ENCODE peak calls at places on chromosomes 1 and 21, in nine cellular contexts. Q is GM12878; V is CD4-positive, alpha-beta memory T cell; G is upper lobe of right lung; Y is tibial nerve; J is left ventricle myocardium inferior; D is foreskin keratinocyte; W is Caco-2; A is lung. U is an unnamed sample. For H3K27me3 and H3K4me1, the result is how much of the 10 kb centered on the place peaks cover.

GRCh38 chr1:87869563-87869962 is 540.9 kb downstream of the LMO4 start:
- DNase-seq in A (no peak), Q (no peak), Y (no peak), D (peak), V (no peak), G (no peak), J (no peak), W (no peak), U (peak)

GRCh38 chr1:195516036-195516435 is 1092.2 kb downstream of the KCNT2 start:
- DNase-seq in G (no peak), W (no peak), Q (no peak), J (no peak), V (no peak), A (no peak), Y (no peak), D (peak), U (no peak)

GRCh38 chr1:112083487-112083886 is 94.0 kb upstream of the KCND3 start:
- DNase-seq in V (no peak), W (peak), D (peak), A (no peak), J (no peak), G (no peak), Y (no peak), Q (no peak), U (peak)

GRCh38 chr1:178294654-178295053 is 200.8 kb downstream of the RASAL2 start:
- DNase-seq in D (peak), V (no peak), J (no peak), G (no peak), Y (no peak), W (peak), A (no peak), Q (no peak), U (peak)

GRCh38 chr21:41621523-41621922 is 113.6 kb upstream of the TMPRSS2 start:
- DNase-seq in D (peak), W (no peak), J (no peak), A (no peak), V (no peak), Y (no peak), Q (no peak), G (no peak), U (no peak)

GRCh38 chr1:2003564-2004131 is at the start of gene CFAP74:
- DNase-seq in Y (no peak), D (no peak), W (peak), J (no peak), Q (no peak), V (no peak), A (peak), G (peak), U (no peak)

GRCh38 chr21:44929242-44929798 is 8.6 kb upstream of the ITGB2 start:
- DNase-seq in A (no peak), G (no peak), V (no peak), J (no peak), W (no peak), D (no peak), Q (no peak), Y (no peak), U (no peak)

GRCh38 chr21:43921979-43922945 is 57.2 kb downstream of the AGPAT3 start:
- DNase-seq in W (no peak), D (no peak), Q (peak), Y (no peak), J (peak), G (no peak), V (peak), A (no peak), U (no peak)

GRCh38 chr1:32893198-32894018 is 7.1 kb downstream of the HPCA start:
- DNase-seq in V (no peak), A (no peak), G (peak), W (peak), Q (no peak), D (no peak), J (peak), Y (no peak), U (no peak)

GRCh38 chr1:98176414-98176813 is 255.6 kb upstream of the DPYD start:
- DNase-seq in Y (no peak), D (no peak), G (no peak), W (no peak), Q (no peak), V (no peak), A (no peak), J (no peak), U (no peak)

GRCh38 chr21:45578811-45579381 is 36.7 kb upstream of the SLC19A1 start:
- DNase-seq in Q (no peak), Y (no peak), J (no peak), V (no peak), A (no peak), W (no peak), G (no peak), D (no peak), U (no peak)

GRCh38 chr1:161727343-161727924 is 6.1 kb downstream of the FCRLB start:
- DNase-seq in Y (no peak), D (no peak), A (no peak), Q (no peak), V (peak), G (no peak), W (no peak), J (no peak), U (peak)

GRCh38 chr1:92883297-92883696 is 51.5 kb downstream of the RPL5 start:
- DNase-seq in V (no peak), D (peak), W (no peak), Y (no peak), Q (no peak), A (no peak), J (no peak), G (no peak), U (no peak)

GRCh38 chr1:245735831-245736530 is 581.2 kb downstream of the KIF26B start:
- DNase-seq in J (no peak), Y (no peak), G (no peak), V (no peak), D (no peak), A (no peak), Q (no peak), W (no peak), U (peak)

GRCh38 chr1:8794605-8795004 is 22.8 kb downstream of the RERE start:
- DNase-seq in Q (no peak), J (no peak), Y (no peak), A (no peak), W (peak), G (no peak), D (no peak), V (no peak), U (no peak)

GRCh38 chr1:36446261-36446660 is 4.0 kb downstream of the OSCP1 start:
- DNase-seq in J (no peak), V (no peak), W (peak), A (no peak), Y (no peak), D (no peak), Q (no peak), G (no peak), U (no peak)

GRCh38 chr1:117582341-117582902 is 23.4 kb upstream of the TENT5C start:
- DNase-seq in A (no peak), J (no peak), D (no peak), Q (no peak), G (no peak), Y (no peak), W (no peak), V (no peak), U (no peak)

GRCh38 chr1:207997486-207998268 is 86.8 kb upstream of the CD34 start:
- DNase-seq in Q (no peak), D (peak), W (peak), G (peak), Y (peak), J (peak), V (peak), A (peak), U (peak)

GRCh38 chr1:983736-984475 is 2.0 kb upstream of the PERM1 start:
- DNase-seq in Q (no peak), Y (no peak), G (no peak), A (no peak), V (peak), W (peak), J (peak), D (no peak), U (no peak)

GRCh38 chr21:29271927-29272333 is 26.8 kb upstream of the BACH1 start:
- DNase-seq in Q (no peak), G (no peak), D (no peak), J (no peak), A (no peak), V (no peak), W (peak), Y (no peak), U (no peak)

GRCh38 chr1:221032616-221033342 is 153.5 kb downstream of the HLX start:
- DNase-seq in D (no peak), Y (no peak), V (no peak), J (no peak), G (no peak), A (no peak), Q (no peak), W (no peak), U (no peak)

DNA sequence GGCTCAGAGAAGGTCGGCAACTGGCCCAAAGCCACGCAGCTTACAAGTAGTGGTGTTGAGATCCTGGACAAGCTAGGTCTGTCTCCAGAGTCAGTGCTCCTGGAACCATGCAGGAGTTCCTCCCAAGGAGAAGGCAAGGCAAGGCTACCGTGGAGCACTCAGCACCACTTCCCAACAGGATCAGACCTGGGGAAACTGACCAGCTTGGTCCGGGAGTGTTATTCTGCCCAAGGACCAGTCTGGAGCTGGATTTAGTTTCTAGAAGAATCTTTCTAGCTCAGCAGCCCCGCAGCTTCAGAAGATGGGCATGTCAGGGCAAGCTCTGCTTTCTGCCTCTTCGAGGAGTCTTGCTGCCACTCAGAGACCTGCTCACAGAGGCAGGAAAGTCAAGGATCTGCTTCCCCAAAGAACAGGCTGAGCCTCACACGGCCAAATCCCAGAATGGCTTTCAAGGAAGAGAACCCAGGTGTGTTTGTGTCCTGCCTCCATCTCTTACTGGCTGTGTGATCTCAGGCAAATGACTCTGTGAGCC is 302.8 kb downstream of the MATN1 start:
- DNase-seq in Y (no peak), D (peak), J (no peak), Q (no peak), A (peak), W (no peak), G (peak), V (no peak), U (peak)
- H3K27me3 ChIP-seq in Y (under half), D (under half), J (half or more), Q (under half), A (under half), W (under half), G (under half), V (under half), U (under half)

DNA sequence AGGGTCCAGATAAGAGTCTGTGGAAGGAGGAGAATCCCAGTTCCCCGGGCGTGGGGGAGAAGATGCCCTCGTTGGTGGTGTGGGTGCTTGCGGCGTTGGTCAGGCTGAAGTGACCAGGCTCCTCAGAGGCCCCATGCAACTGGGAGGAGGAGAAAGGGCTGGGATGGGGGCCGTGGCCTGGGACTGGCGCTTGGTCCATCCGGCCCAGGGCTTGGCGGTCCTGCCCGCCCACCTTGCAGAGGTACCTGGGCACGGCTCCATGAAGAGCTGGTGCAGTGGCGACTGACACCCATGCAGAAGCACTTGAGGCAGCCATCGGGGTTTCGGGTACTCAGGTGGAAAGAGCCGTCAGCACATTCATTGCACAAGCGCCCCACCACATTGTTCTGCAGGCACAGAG is 60.8 kb downstream of the HSPG2 start:
- DNase-seq in V (no peak), Y (no peak), J (no peak), A (no peak), Q (no peak), W (no peak), G (no peak), D (no peak), U (no peak)
- H3K4me1 ChIP-seq in V (under half), Y (under half), J (under half), A (under half), Q (under half), W (under half), G (under half), D (under half), U (under half)

DNA sequence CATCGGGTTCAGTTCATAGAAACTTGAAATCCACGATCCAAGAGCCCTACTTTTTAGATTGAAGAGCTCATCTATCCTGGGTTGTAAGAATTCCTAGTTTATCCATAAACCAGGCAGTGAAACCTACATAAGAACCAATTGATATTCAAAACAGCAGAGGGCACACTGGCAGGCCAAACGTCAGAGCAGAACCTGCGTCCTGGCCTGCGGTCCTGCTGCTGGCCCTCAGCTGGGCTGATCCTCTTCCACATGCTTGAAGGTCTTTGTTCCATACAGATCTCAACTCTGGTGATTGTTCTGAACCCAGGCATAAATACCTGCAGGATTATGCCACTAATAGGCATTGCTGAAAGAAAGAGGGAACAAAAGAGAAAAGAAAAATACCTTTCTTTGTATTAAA is 47.0 kb downstream of the MT1HL1 start:
- DNase-seq in V (no peak), G (no peak), W (no peak), Q (no peak), J (no peak), D (no peak), Y (no peak), A (no peak), U (no peak)
- H3K27me3 ChIP-seq in V (under half), G (under half), W (under half), Q (under half), J (under half), D (under half), Y (under half), A (under half), U (under half)

DNA sequence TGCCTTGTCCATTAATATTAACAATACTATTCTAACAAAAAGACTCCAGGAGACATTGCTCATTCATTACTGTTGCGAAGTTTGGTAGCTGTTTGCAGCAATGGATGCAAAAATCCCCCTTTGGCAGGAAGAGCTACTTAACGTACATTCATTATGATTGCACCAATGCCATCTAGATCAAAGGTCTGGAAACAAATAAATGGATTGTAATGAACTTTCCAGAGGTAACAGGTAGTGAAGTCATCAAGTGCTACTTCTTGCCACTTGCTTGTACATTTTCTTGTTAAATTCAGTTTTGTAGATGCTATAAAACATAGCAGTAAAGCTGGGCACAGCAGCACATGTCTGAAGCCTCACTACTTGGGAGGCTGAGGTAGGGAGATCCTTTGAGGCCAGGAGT is 93.9 kb downstream of the DDAH1 start:
- DNase-seq in G (no peak), W (no peak), Y (no peak), J (no peak), Q (no peak), A (no peak), D (no peak), V (no peak), U (no peak)
- H3K4me1 ChIP-seq in G (under half), W (under half), Y (under half), J (under half), Q (under half), A (under half), D (under half), V (under half), U (under half)

DNA sequence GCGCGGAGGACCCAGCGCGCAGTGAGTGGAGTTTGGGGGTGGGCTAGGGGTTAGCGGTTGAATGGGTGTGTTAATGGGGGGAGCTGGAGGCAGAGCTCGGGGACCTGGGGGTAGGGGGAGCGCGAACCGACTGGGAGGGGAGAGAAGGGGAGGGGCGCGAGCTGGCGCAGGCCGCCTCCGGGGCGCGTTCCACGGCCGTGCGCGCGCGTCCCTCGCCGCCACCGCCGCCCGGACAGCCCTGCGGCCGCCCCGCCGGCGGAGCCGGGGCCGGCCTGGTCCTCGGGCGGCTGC is at the start of gene ADGRL2:
- DNase-seq in W (peak), Q (no peak), V (no peak), Y (no peak), A (peak), D (no peak), G (peak), J (no peak), U (no peak)
- H3K27me3 ChIP-seq in W (under half), Q (under half), V (under half), Y (under half), A (under half), D (under half), G (under half), J (under half), U (under half)